ENCODE peak calls at places on chromosomes 5 and 9, in six cellular contexts. M is D341Med; I is stimulated activated CD8-positive, alpha-beta memory T cell treated with anti-CD3 and anti-CD28 coated beads, Interleukin-2, amount 100 ng/mL, for 1 hour; W is nucleus accumbens; O is T-helper 9 cell; V is activated T-cell treated with anti-CD3 and anti-CD28 coated beads, Interleukin-2, amount 50 U/mL, for 72 hours. L is an unnamed sample.

GRCh38 chr9:33153666-33154065 is 13.5 kb downstream of the B4GALT1 start:
- DNase-seq in M (no peak), I (no peak), W (no peak), O (no peak), V (no peak), L (no peak)

GRCh38 chr9:93319992-93320490 is 131.4 kb upstream of the FAM120A start:
- DNase-seq in M (peak; percentile 35), I (no peak), W (no peak), O (no peak), V (no peak), L (no peak)

GRCh38 chr9:130570200-130570599 is 9.2 kb upstream of the FUBP3 start:
- DNase-seq in M (no peak), I (no peak), W (no peak), O (no peak), V (no peak), L (no peak)

GRCh38 chr5:111066261-111066938 is 5.1 kb upstream of the TSLP start:
- DNase-seq in M (no peak), I (no peak), W (no peak), O (no peak), V (no peak), L (no peak)

GRCh38 chr5:112973036-112973435 is 3.6 kb upstream of the DCP2 start:
- DNase-seq in M (no peak), I (no peak), W (no peak), O (no peak), V (no peak), L (no peak)

GRCh38 chr5:54443264-54443663 is 12.2 kb upstream of the HSPB3 start:
- DNase-seq in M (peak; percentile 36), I (no peak), W (no peak), O (no peak), V (no peak), L (peak; percentile 12)

GRCh38 chr9:121765021-121765950 is 113.9 kb downstream of the DAB2IP start:
- DNase-seq in M (no peak), I (no peak), W (no peak), O (no peak), V (no peak), L (no peak)

GRCh38 chr5:112154940-112155686 is 264.0 kb downstream of the EPB41L4A start:
- DNase-seq in M (no peak), I (no peak), W (no peak), O (no peak), V (no peak), L (no peak)

GRCh38 chr5:2272755-2273154 is 390.0 kb upstream of the IRX4 start:
- DNase-seq in M (no peak), I (no peak), W (no peak), O (no peak), V (no peak), L (no peak)

GRCh38 chr5:10674096-10674495 is 86.9 kb downstream of the DAP start:
- DNase-seq in M (no peak), I (no peak), W (no peak), O (no peak), V (no peak), L (no peak)

GRCh38 chr9:134247918-134248631 is 78.2 kb upstream of the RXRA start:
- DNase-seq in M (no peak), I (no peak), W (no peak), O (no peak), V (no peak), L (no peak)

GRCh38 chr5:11496127-11496719 is 408.0 kb downstream of the CTNND2 start:
- DNase-seq in M (no peak), I (no peak), W (no peak), O (no peak), V (no peak), L (no peak)

GRCh38 chr9:68585034-68585761 is 44.5 kb upstream of the TMEM252 start:
- DNase-seq in M (no peak), I (no peak), W (no peak), O (no peak), V (no peak), L (no peak)

GRCh38 chr5:140946578-140946977 is 19.7 kb upstream of the PCDHAC2 start:
- DNase-seq in M (no peak), I (no peak), W (no peak), O (no peak), V (no peak), L (no peak)

GRCh38 chr5:179378116-179378440 is 32.8 kb upstream of the ADAMTS2 start:
- DNase-seq in M (peak; percentile 21), I (no peak), W (no peak), O (no peak), V (no peak), L (no peak)

GRCh38 chr5:107985144-107985543 is 314.4 kb upstream of the EFNA5 start:
- DNase-seq in M (no peak), I (no peak), W (no peak), O (no peak), V (no peak), L (no peak)

GRCh38 chr9:95778957-95779356 is 96.5 kb upstream of the ERCC6L2 start:
- DNase-seq in M (no peak), I (no peak), W (no peak), O (no peak), V (no peak), L (no peak)

GRCh38 chr5:150488519-150489357 is 19.2 kb upstream of the NDST1 start:
- DNase-seq in M (no peak), I (no peak), W (no peak), O (no peak), V (no peak), L (peak; percentile 61)

GRCh38 chr5:160772854-160773253 is 79.2 kb downstream of the ATP10B start:
- DNase-seq in M (no peak), I (no peak), W (no peak), O (no peak), V (no peak), L (no peak)

GRCh38 chr5:160165137-160166068 is 46.2 kb upstream of the PWWP2A start:
- DNase-seq in M (peak; percentile 84), I (no peak), W (peak; percentile 50), O (no peak), V (no peak), L (peak; percentile 90)

GRCh38 chr5:180209137-180209581 is at the start of gene RASGEF1C:
- DNase-seq in M (peak; percentile 95), I (peak; percentile 12), W (no peak), O (peak; percentile 45), V (peak; percentile 84), L (peak; percentile 68)

L was measured in midbrain.